ENCODE peak calls at places on chromosomes 12 and 14, in ten cellular contexts. One of them, this sample, is unnamed.

GRCh38 chr12:70883855-70884254 is 36.7 kb downstream of the PTPRR start:
- DNase-seq in SW480: no peak
- DNase-seq in left lung: no peak
- DNase-seq in ovary: no peak
- DNase-seq in AG08395: no peak
- DNase-seq in lung microvascular endothelial cell: no peak
- DNase-seq in sigmoid colon: no peak
- DNase-seq in activated CD4-positive, alpha-beta T cell treated with anti-CD3 and anti-CD28 coated beads for 1 hour: no peak
- DNase-seq in astrocyte of the hippocampus: no peak
- DNase-seq in T47D: no peak
- DNase-seq in this sample: no peak

GRCh38 chr12:113066806-113067400 is 10.4 kb downstream of the DTX1 start:
- DNase-seq in SW480: no peak
- DNase-seq in left lung: no peak
- DNase-seq in ovary: no peak
- DNase-seq in AG08395: no peak
- DNase-seq in lung microvascular endothelial cell: no peak
- DNase-seq in sigmoid colon: no peak
- DNase-seq in activated CD4-positive, alpha-beta T cell treated with anti-CD3 and anti-CD28 coated beads for 1 hour: no peak
- DNase-seq in astrocyte of the hippocampus: no peak
- DNase-seq in T47D: no peak
- DNase-seq in this sample: peak

GRCh38 chr12:132949936-132950837 is 5.9 kb downstream of the ZNF605 start:
- DNase-seq in SW480: no peak
- DNase-seq in left lung: no peak
- DNase-seq in ovary: no peak
- DNase-seq in AG08395: no peak
- DNase-seq in lung microvascular endothelial cell: no peak
- DNase-seq in sigmoid colon: no peak
- DNase-seq in activated CD4-positive, alpha-beta T cell treated with anti-CD3 and anti-CD28 coated beads for 1 hour: no peak
- DNase-seq in astrocyte of the hippocampus: no peak
- DNase-seq in T47D: no peak
- DNase-seq in this sample: no peak

GRCh38 chr12:52044284-52044983 is 6.8 kb upstream of the NR4A1 start:
- DNase-seq in SW480: no peak
- DNase-seq in left lung: peak
- DNase-seq in ovary: peak
- DNase-seq in AG08395: peak
- DNase-seq in lung microvascular endothelial cell: peak
- DNase-seq in sigmoid colon: peak
- DNase-seq in activated CD4-positive, alpha-beta T cell treated with anti-CD3 and anti-CD28 coated beads for 1 hour: no peak
- DNase-seq in astrocyte of the hippocampus: peak
- DNase-seq in T47D: no peak
- DNase-seq in this sample: no peak

GRCh38 chr12:102526701-102527100 is 46.3 kb upstream of the IGF1 start:
- DNase-seq in SW480: no peak
- DNase-seq in left lung: no peak
- DNase-seq in ovary: no peak
- DNase-seq in AG08395: no peak
- DNase-seq in lung microvascular endothelial cell: no peak
- DNase-seq in sigmoid colon: no peak
- DNase-seq in activated CD4-positive, alpha-beta T cell treated with anti-CD3 and anti-CD28 coated beads for 1 hour: no peak
- DNase-seq in astrocyte of the hippocampus: no peak
- DNase-seq in T47D: no peak
- DNase-seq in this sample: no peak

GRCh38 chr12:58933068-58933681 is 12.9 kb upstream of the LRIG3 start:
- DNase-seq in SW480: no peak
- DNase-seq in left lung: no peak
- DNase-seq in ovary: no peak
- DNase-seq in AG08395: no peak
- DNase-seq in lung microvascular endothelial cell: no peak
- DNase-seq in sigmoid colon: no peak
- DNase-seq in activated CD4-positive, alpha-beta T cell treated with anti-CD3 and anti-CD28 coated beads for 1 hour: no peak
- DNase-seq in astrocyte of the hippocampus: peak
- DNase-seq in T47D: no peak
- DNase-seq in this sample: no peak

GRCh38 chr12:25792031-25792430 is 166.5 kb upstream of the RASSF8 start:
- DNase-seq in SW480: no peak
- DNase-seq in left lung: no peak
- DNase-seq in ovary: no peak
- DNase-seq in AG08395: no peak
- DNase-seq in lung microvascular endothelial cell: no peak
- DNase-seq in sigmoid colon: no peak
- DNase-seq in activated CD4-positive, alpha-beta T cell treated with anti-CD3 and anti-CD28 coated beads for 1 hour: no peak
- DNase-seq in astrocyte of the hippocampus: no peak
- DNase-seq in T47D: no peak
- DNase-seq in this sample: no peak

GRCh38 chr14:99260652-99261551 is 11.1 kb downstream of the BCL11B start:
- DNase-seq in SW480: no peak
- DNase-seq in left lung: no peak
- DNase-seq in ovary: no peak
- DNase-seq in AG08395: no peak
- DNase-seq in lung microvascular endothelial cell: no peak
- DNase-seq in sigmoid colon: no peak
- DNase-seq in activated CD4-positive, alpha-beta T cell treated with anti-CD3 and anti-CD28 coated beads for 1 hour: no peak
- DNase-seq in astrocyte of the hippocampus: no peak
- DNase-seq in T47D: no peak
- DNase-seq in this sample: no peak

GRCh38 chr14:43640718-43641267 is 866.3 kb downstream of the FSCB start:
- DNase-seq in SW480: no peak
- DNase-seq in left lung: no peak
- DNase-seq in ovary: no peak
- DNase-seq in AG08395: no peak
- DNase-seq in lung microvascular endothelial cell: no peak
- DNase-seq in sigmoid colon: no peak
- DNase-seq in activated CD4-positive, alpha-beta T cell treated with anti-CD3 and anti-CD28 coated beads for 1 hour: no peak
- DNase-seq in astrocyte of the hippocampus: no peak
- DNase-seq in T47D: no peak
- DNase-seq in this sample: no peak

GRCh38 chr12:76872415-76872814 is 6.4 kb downstream of the CSRP2 start:
- DNase-seq in SW480: no peak
- DNase-seq in left lung: no peak
- DNase-seq in ovary: no peak
- DNase-seq in AG08395: no peak
- DNase-seq in lung microvascular endothelial cell: no peak
- DNase-seq in sigmoid colon: no peak
- DNase-seq in activated CD4-positive, alpha-beta T cell treated with anti-CD3 and anti-CD28 coated beads for 1 hour: no peak
- DNase-seq in astrocyte of the hippocampus: no peak
- DNase-seq in T47D: no peak
- DNase-seq in this sample: no peak

GRCh38 chr14:78022059-78022458 is 148.1 kb upstream of the NRXN3 start:
- DNase-seq in SW480: peak
- DNase-seq in left lung: no peak
- DNase-seq in ovary: no peak
- DNase-seq in AG08395: peak
- DNase-seq in lung microvascular endothelial cell: peak
- DNase-seq in sigmoid colon: no peak
- DNase-seq in activated CD4-positive, alpha-beta T cell treated with anti-CD3 and anti-CD28 coated beads for 1 hour: no peak
- DNase-seq in astrocyte of the hippocampus: peak
- DNase-seq in T47D: peak
- DNase-seq in this sample: peak

GRCh38 chr14:61565836-61566536 is 129.3 kb upstream of the HIF1A start:
- DNase-seq in SW480: peak
- DNase-seq in left lung: no peak
- DNase-seq in ovary: no peak
- DNase-seq in AG08395: peak
- DNase-seq in lung microvascular endothelial cell: no peak
- DNase-seq in sigmoid colon: no peak
- DNase-seq in activated CD4-positive, alpha-beta T cell treated with anti-CD3 and anti-CD28 coated beads for 1 hour: no peak
- DNase-seq in astrocyte of the hippocampus: peak
- DNase-seq in T47D: no peak
- DNase-seq in this sample: no peak

GRCh38 chr12:31521972-31522371 is 69.0 kb downstream of the DENND5B start:
- DNase-seq in SW480: no peak
- DNase-seq in left lung: no peak
- DNase-seq in ovary: no peak
- DNase-seq in AG08395: no peak
- DNase-seq in lung microvascular endothelial cell: no peak
- DNase-seq in sigmoid colon: no peak
- DNase-seq in activated CD4-positive, alpha-beta T cell treated with anti-CD3 and anti-CD28 coated beads for 1 hour: no peak
- DNase-seq in astrocyte of the hippocampus: no peak
- DNase-seq in T47D: no peak
- DNase-seq in this sample: peak

GRCh38 chr12:49228653-49229052 is 36.2 kb upstream of the TUBA1C start:
- DNase-seq in SW480: no peak
- DNase-seq in left lung: no peak
- DNase-seq in ovary: no peak
- DNase-seq in AG08395: no peak
- DNase-seq in lung microvascular endothelial cell: no peak
- DNase-seq in sigmoid colon: no peak
- DNase-seq in activated CD4-positive, alpha-beta T cell treated with anti-CD3 and anti-CD28 coated beads for 1 hour: no peak
- DNase-seq in astrocyte of the hippocampus: no peak
- DNase-seq in T47D: no peak
- DNase-seq in this sample: peak

GRCh38 chr12:116303929-116304328 is 26.4 kb upstream of the MED13L start:
- DNase-seq in SW480: no peak
- DNase-seq in left lung: no peak
- DNase-seq in ovary: no peak
- DNase-seq in AG08395: peak
- DNase-seq in lung microvascular endothelial cell: no peak
- DNase-seq in sigmoid colon: peak
- DNase-seq in activated CD4-positive, alpha-beta T cell treated with anti-CD3 and anti-CD28 coated beads for 1 hour: no peak
- DNase-seq in astrocyte of the hippocampus: no peak
- DNase-seq in T47D: no peak
- DNase-seq in this sample: no peak

GRCh38 chr14:70885343-70886014 is 21.8 kb upstream of the PCNX1 start:
- DNase-seq in SW480: no peak
- DNase-seq in left lung: no peak
- DNase-seq in ovary: no peak
- DNase-seq in AG08395: no peak
- DNase-seq in lung microvascular endothelial cell: no peak
- DNase-seq in sigmoid colon: no peak
- DNase-seq in activated CD4-positive, alpha-beta T cell treated with anti-CD3 and anti-CD28 coated beads for 1 hour: no peak
- DNase-seq in astrocyte of the hippocampus: no peak
- DNase-seq in T47D: no peak
- DNase-seq in this sample: no peak

GRCh38 chr12:105227879-105228278 is 8.1 kb downstream of the APPL2 start:
- DNase-seq in SW480: no peak
- DNase-seq in left lung: no peak
- DNase-seq in ovary: no peak
- DNase-seq in AG08395: no peak
- DNase-seq in lung microvascular endothelial cell: no peak
- DNase-seq in sigmoid colon: no peak
- DNase-seq in activated CD4-positive, alpha-beta T cell treated with anti-CD3 and anti-CD28 coated beads for 1 hour: no peak
- DNase-seq in astrocyte of the hippocampus: no peak
- DNase-seq in T47D: no peak
- DNase-seq in this sample: no peak

GRCh38 chr14:77965919-77966435 is 166.1 kb downstream of the ADCK1 start:
- DNase-seq in SW480: peak
- DNase-seq in left lung: peak
- DNase-seq in ovary: peak
- DNase-seq in AG08395: peak
- DNase-seq in lung microvascular endothelial cell: peak
- DNase-seq in sigmoid colon: no peak
- DNase-seq in activated CD4-positive, alpha-beta T cell treated with anti-CD3 and anti-CD28 coated beads for 1 hour: no peak
- DNase-seq in astrocyte of the hippocampus: peak
- DNase-seq in T47D: peak
- DNase-seq in this sample: peak

GRCh38 chr12:91926810-91927209 is 218.8 kb downstream of the BTG1 start:
- DNase-seq in SW480: peak
- DNase-seq in left lung: no peak
- DNase-seq in ovary: no peak
- DNase-seq in AG08395: peak
- DNase-seq in lung microvascular endothelial cell: peak
- DNase-seq in sigmoid colon: no peak
- DNase-seq in activated CD4-positive, alpha-beta T cell treated with anti-CD3 and anti-CD28 coated beads for 1 hour: no peak
- DNase-seq in astrocyte of the hippocampus: peak
- DNase-seq in T47D: peak
- DNase-seq in this sample: peak

GRCh38 chr14:61183486-61183885 is 97.7 kb downstream of the TMEM30B start:
- DNase-seq in SW480: no peak
- DNase-seq in left lung: no peak
- DNase-seq in ovary: no peak
- DNase-seq in AG08395: no peak
- DNase-seq in lung microvascular endothelial cell: peak
- DNase-seq in sigmoid colon: no peak
- DNase-seq in activated CD4-positive, alpha-beta T cell treated with anti-CD3 and anti-CD28 coated beads for 1 hour: no peak
- DNase-seq in astrocyte of the hippocampus: peak
- DNase-seq in T47D: no peak
- DNase-seq in this sample: peak

GRCh38 chr12:51187370-51187987 is 14.5 kb upstream of the TFCP2 start:
- DNase-seq in SW480: no peak
- DNase-seq in left lung: no peak
- DNase-seq in ovary: no peak
- DNase-seq in AG08395: no peak
- DNase-seq in lung microvascular endothelial cell: peak
- DNase-seq in sigmoid colon: peak
- DNase-seq in activated CD4-positive, alpha-beta T cell treated with anti-CD3 and anti-CD28 coated beads for 1 hour: no peak
- DNase-seq in astrocyte of the hippocampus: no peak
- DNase-seq in T47D: no peak
- DNase-seq in this sample: no peak

GRCh38 chr12:109934026-109934425 is 34.0 kb downstream of the TCHP start:
- DNase-seq in SW480: peak
- DNase-seq in left lung: no peak
- DNase-seq in ovary: no peak
- DNase-seq in AG08395: no peak
- DNase-seq in lung microvascular endothelial cell: peak
- DNase-seq in sigmoid colon: no peak
- DNase-seq in activated CD4-positive, alpha-beta T cell treated with anti-CD3 and anti-CD28 coated beads for 1 hour: no peak
- DNase-seq in astrocyte of the hippocampus: no peak
- DNase-seq in T47D: peak
- DNase-seq in this sample: no peak

GRCh38 chr14:100214768-100215079 is 24.2 kb upstream of the YY1 start:
- DNase-seq in SW480: no peak
- DNase-seq in left lung: no peak
- DNase-seq in ovary: no peak
- DNase-seq in AG08395: no peak
- DNase-seq in lung microvascular endothelial cell: no peak
- DNase-seq in sigmoid colon: no peak
- DNase-seq in activated CD4-positive, alpha-beta T cell treated with anti-CD3 and anti-CD28 coated beads for 1 hour: no peak
- DNase-seq in astrocyte of the hippocampus: no peak
- DNase-seq in T47D: no peak
- DNase-seq in this sample: peak

GRCh38 chr14:67619446-67620216 is at the start of gene ARG2:
- DNase-seq in SW480: peak
- DNase-seq in left lung: peak
- DNase-seq in ovary: peak
- DNase-seq in AG08395: peak
- DNase-seq in lung microvascular endothelial cell: peak
- DNase-seq in sigmoid colon: peak
- DNase-seq in activated CD4-positive, alpha-beta T cell treated with anti-CD3 and anti-CD28 coated beads for 1 hour: peak
- DNase-seq in astrocyte of the hippocampus: peak
- DNase-seq in T47D: peak
- DNase-seq in this sample: peak

GRCh38 chr14:104277416-104278213 is 139.2 kb downstream of the KIF26A start:
- DNase-seq in SW480: no peak
- DNase-seq in left lung: peak
- DNase-seq in ovary: peak
- DNase-seq in AG08395: no peak
- DNase-seq in lung microvascular endothelial cell: no peak
- DNase-seq in sigmoid colon: no peak
- DNase-seq in activated CD4-positive, alpha-beta T cell treated with anti-CD3 and anti-CD28 coated beads for 1 hour: no peak
- DNase-seq in astrocyte of the hippocampus: no peak
- DNase-seq in T47D: no peak
- DNase-seq in this sample: no peak

GRCh38 chr12:96427269-96427729 is 27.1 kb upstream of the CDK17 start:
- DNase-seq in SW480: peak
- DNase-seq in left lung: peak
- DNase-seq in ovary: peak
- DNase-seq in AG08395: peak
- DNase-seq in lung microvascular endothelial cell: peak
- DNase-seq in sigmoid colon: peak
- DNase-seq in activated CD4-positive, alpha-beta T cell treated with anti-CD3 and anti-CD28 coated beads for 1 hour: no peak
- DNase-seq in astrocyte of the hippocampus: peak
- DNase-seq in T47D: no peak
- DNase-seq in this sample: no peak

GRCh38 chr12:131091413-131091975 is 137.8 kb downstream of the ADGRD1 start:
- DNase-seq in SW480: peak
- DNase-seq in left lung: no peak
- DNase-seq in ovary: peak
- DNase-seq in AG08395: no peak
- DNase-seq in lung microvascular endothelial cell: no peak
- DNase-seq in sigmoid colon: peak
- DNase-seq in activated CD4-positive, alpha-beta T cell treated with anti-CD3 and anti-CD28 coated beads for 1 hour: no peak
- DNase-seq in astrocyte of the hippocampus: no peak
- DNase-seq in T47D: no peak
- DNase-seq in this sample: no peak

This sample was measured in NCI-H1092 treated with DMSO at 0.1 percent for 48 hours.